ENCODE peak calls at places on chromosomes 16 and 17, in four cellular contexts. One of them, this sample, is unnamed.

GRCh38 chr16:23408242-23409201 is 44.5 kb downstream of the COG7 start:
- DNase-seq in GM12878: no peak
- DNase-seq in H1: no peak
- DNase-seq in IMR-90: peak; percentile 78
- DNase-seq in this sample: no peak

GRCh38 chr16:2472885-2473284 is 1.8 kb downstream of the NTN3 start:
- DNase-seq in H1: no peak
- DNase-seq in IMR-90: no peak
- DNase-seq in GM12878: no peak
- DNase-seq in this sample: no peak

GRCh38 chr16:82133798-82134197 is 36.2 kb downstream of the MPHOSPH6 start:
- DNase-seq in H1: no peak
- DNase-seq in GM12878: no peak
- DNase-seq in IMR-90: no peak
- DNase-seq in this sample: no peak

GRCh38 chr17:1323336-1323735 is 43.9 kb downstream of the TRARG1 start:
- DNase-seq in GM12878: no peak
- DNase-seq in IMR-90: no peak
- DNase-seq in H1: no peak
- DNase-seq in this sample: no peak

GRCh38 chr17:30426292-30426691 is 47.6 kb downstream of the CPD start:
- DNase-seq in H1: no peak
- DNase-seq in GM12878: no peak
- DNase-seq in IMR-90: peak; percentile 7
- DNase-seq in this sample: no peak

GRCh38 chr17:3658784-3659449 is 9.5 kb downstream of the TAX1BP3 start:
- DNase-seq in H1: no peak
- DNase-seq in GM12878: no peak
- DNase-seq in IMR-90: no peak
- DNase-seq in this sample: no peak

GRCh38 chr16:64092284-64092683 is 1029.6 kb downstream of the CDH11 start:
- DNase-seq in GM12878: no peak
- DNase-seq in H1: no peak
- DNase-seq in IMR-90: peak; percentile 65
- DNase-seq in this sample: no peak

GRCh38 chr17:66275651-66276050 is 26.8 kb upstream of the PRKCA start:
- DNase-seq in IMR-90: peak; percentile 97
- DNase-seq in H1: no peak
- DNase-seq in GM12878: no peak
- DNase-seq in this sample: peak; percentile 50

GRCh38 chr16:88516666-88517065 is 53.5 kb upstream of the ZC3H18 start:
- DNase-seq in GM12878: no peak
- DNase-seq in IMR-90: no peak
- DNase-seq in H1: no peak
- DNase-seq in this sample: no peak

GRCh38 chr16:71188956-71189712 is 41.4 kb downstream of the HYDIN start:
- DNase-seq in H1: no peak
- DNase-seq in IMR-90: no peak
- DNase-seq in GM12878: no peak
- DNase-seq in this sample: no peak

GRCh38 chr17:75078097-75079022 is 9.4 kb upstream of the SLC16A5 start:
- DNase-seq in GM12878: peak; percentile 40
- DNase-seq in IMR-90: peak; percentile 78
- DNase-seq in H1: no peak
- DNase-seq in this sample: no peak

GRCh38 chr17:66531826-66532439 is 229.5 kb downstream of the PRKCA start:
- DNase-seq in GM12878: no peak
- DNase-seq in H1: no peak
- DNase-seq in IMR-90: peak; percentile 51
- DNase-seq in this sample: no peak

GRCh38 chr17:77842148-77842905 is 116.2 kb upstream of the TNRC6C start:
- DNase-seq in IMR-90: peak; percentile 38
- DNase-seq in GM12878: no peak
- DNase-seq in H1: no peak
- DNase-seq in this sample: no peak

GRCh38 chr17:40033339-40033738 is 18.1 kb downstream of the CSF3 start:
- DNase-seq in IMR-90: no peak
- DNase-seq in H1: no peak
- DNase-seq in GM12878: no peak
- DNase-seq in this sample: no peak

GRCh38 chr17:78127240-78127887 is 1.2 kb downstream of the TMC6 start:
- DNase-seq in GM12878: no peak
- DNase-seq in H1: no peak
- DNase-seq in IMR-90: no peak
- DNase-seq in this sample: peak; percentile 76

GRCh38 chr16:82580293-82580900 is 46.4 kb upstream of the CDH13 start:
- DNase-seq in GM12878: no peak
- DNase-seq in IMR-90: no peak
- DNase-seq in H1: no peak
- DNase-seq in this sample: no peak

GRCh38 chr16:85017151-85017550 is 5.8 kb upstream of the ZDHHC7 start:
- DNase-seq in GM12878: peak; percentile 19
- DNase-seq in IMR-90: peak; percentile 39
- DNase-seq in H1: no peak
- DNase-seq in this sample: no peak

GRCh38 chr17:48637323-48638260 is 11.4 kb upstream of the HOXB9 start:
- DNase-seq in GM12878: no peak
- DNase-seq in IMR-90: peak; percentile 85
- DNase-seq in H1: no peak
- DNase-seq in this sample: no peak

GRCh38 chr17:71964559-71964958 is 156.3 kb upstream of the SOX9 start:
- DNase-seq in GM12878: no peak
- DNase-seq in H1: no peak
- DNase-seq in IMR-90: no peak
- DNase-seq in this sample: no peak

GRCh38 chr16:66270333-66270927 is 96.1 kb upstream of the CDH5 start:
- DNase-seq in H1: peak; percentile 51
- DNase-seq in IMR-90: peak; percentile 54
- DNase-seq in GM12878: no peak
- DNase-seq in this sample: peak; percentile 91

GRCh38 chr17:70137451-70138230 is 31.7 kb upstream of the KCNJ2 start:
- DNase-seq in H1: no peak
- DNase-seq in GM12878: peak; percentile 70
- DNase-seq in IMR-90: peak; percentile 95
- DNase-seq in this sample: no peak
- TF ChIP-seq CHD1 in H1: no peak
- TF ChIP-seq CHD1 in GM12878: no peak
- TF ChIP-seq CHD1 in IMR-90: no peak
- TF ChIP-seq CHD1 in this sample: no peak

GRCh38 chr17:59753522-59754467 is 46.3 kb downstream of the VMP1 start:
- DNase-seq in H1: no peak
- DNase-seq in GM12878: peak; percentile 73
- DNase-seq in IMR-90: peak; percentile 93
- DNase-seq in this sample: peak; percentile 57
- TF ChIP-seq CHD1 in H1: no peak
- TF ChIP-seq CHD1 in GM12878: no peak
- TF ChIP-seq CHD1 in IMR-90: peak; percentile 94
- TF ChIP-seq CHD1 in this sample: no peak

DNA sequence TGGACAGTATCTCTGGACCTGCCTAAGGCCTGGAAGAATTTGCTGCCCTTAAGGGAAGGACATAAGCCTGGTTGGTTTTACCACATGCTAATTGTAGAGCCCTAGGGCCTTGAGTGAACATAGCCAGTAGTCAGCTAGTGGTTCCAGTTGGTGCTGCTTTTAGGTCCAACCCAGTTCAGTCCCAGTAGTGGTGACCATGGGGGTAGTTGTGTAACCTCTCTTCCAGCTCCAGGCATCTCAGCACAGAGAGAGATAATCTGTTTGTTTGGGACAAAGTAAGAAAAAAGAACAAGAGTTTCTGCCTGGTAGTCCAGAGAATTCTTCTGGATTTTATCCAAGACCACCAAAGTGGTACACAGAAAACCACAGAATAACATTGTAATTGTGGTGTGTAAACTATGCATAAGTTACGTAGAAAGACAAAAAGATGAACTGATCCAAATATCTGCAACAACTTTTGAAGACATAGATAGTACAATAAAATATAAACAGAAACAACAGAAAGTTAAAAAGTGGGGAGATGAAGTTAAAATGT is 5.2 kb upstream of the CCL13 start:
- DNase-seq in GM12878: no peak
- DNase-seq in H1: no peak
- DNase-seq in IMR-90: no peak
- DNase-seq in this sample: no peak
- TF ChIP-seq CHD1 in GM12878: no peak
- TF ChIP-seq CHD1 in H1: no peak
- TF ChIP-seq CHD1 in IMR-90: no peak
- TF ChIP-seq CHD1 in this sample: no peak

GRCh38 chr17:19238167-19238505 is 970 bp downstream of the EPN2 start:
- DNase-seq in GM12878: no peak
- DNase-seq in H1: no peak
- DNase-seq in IMR-90: no peak
- DNase-seq in this sample: peak; percentile 16
- TF ChIP-seq CHD1 in GM12878: no peak
- TF ChIP-seq CHD1 in H1: no peak
- TF ChIP-seq CHD1 in IMR-90: no peak
- TF ChIP-seq CHD1 in this sample: no peak

GRCh38 chr17:12180644-12181261 is 160.1 kb downstream of the MAP2K4 start:
- DNase-seq in H1: no peak
- DNase-seq in IMR-90: peak; percentile 79
- DNase-seq in GM12878: peak; percentile 0
- DNase-seq in this sample: peak; percentile 23
- TF ChIP-seq CHD1 in H1: no peak
- TF ChIP-seq CHD1 in IMR-90: no peak
- TF ChIP-seq CHD1 in GM12878: no peak
- TF ChIP-seq CHD1 in this sample: no peak

DNA sequence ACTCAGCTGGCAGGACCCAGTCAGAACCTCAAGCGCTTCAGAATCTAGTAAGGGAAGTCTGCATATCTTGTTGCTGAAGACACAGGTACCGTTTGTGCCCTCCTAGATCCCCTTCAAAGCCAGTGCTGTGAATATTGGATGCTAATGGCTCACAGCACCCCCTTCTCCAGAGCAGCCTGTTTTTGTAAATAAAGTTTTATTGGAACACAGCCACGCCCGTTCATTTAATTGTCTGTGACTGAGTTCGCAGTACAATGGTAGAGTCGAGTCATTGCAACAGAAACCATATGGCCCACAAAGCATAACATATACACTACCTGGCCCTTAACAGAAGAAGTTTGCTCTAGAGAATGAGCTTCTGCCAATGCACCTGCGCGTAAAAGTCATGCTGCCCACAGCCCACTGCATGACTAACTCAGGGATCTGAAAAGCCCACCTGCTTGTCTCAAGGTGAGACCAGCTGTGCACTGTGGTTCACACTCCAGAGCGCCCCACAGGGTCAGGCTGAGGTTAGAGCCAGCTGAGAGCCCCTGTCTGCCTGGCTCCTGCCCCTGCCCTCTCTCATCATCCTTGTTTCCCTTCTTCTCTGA is 48.8 kb downstream of the AIPL1 start:
- DNase-seq in IMR-90: no peak
- DNase-seq in H1: no peak
- DNase-seq in GM12878: no peak
- DNase-seq in this sample: no peak
- TF ChIP-seq CHD1 in IMR-90: no peak
- TF ChIP-seq CHD1 in H1: no peak
- TF ChIP-seq CHD1 in GM12878: no peak
- TF ChIP-seq CHD1 in this sample: no peak

DNA sequence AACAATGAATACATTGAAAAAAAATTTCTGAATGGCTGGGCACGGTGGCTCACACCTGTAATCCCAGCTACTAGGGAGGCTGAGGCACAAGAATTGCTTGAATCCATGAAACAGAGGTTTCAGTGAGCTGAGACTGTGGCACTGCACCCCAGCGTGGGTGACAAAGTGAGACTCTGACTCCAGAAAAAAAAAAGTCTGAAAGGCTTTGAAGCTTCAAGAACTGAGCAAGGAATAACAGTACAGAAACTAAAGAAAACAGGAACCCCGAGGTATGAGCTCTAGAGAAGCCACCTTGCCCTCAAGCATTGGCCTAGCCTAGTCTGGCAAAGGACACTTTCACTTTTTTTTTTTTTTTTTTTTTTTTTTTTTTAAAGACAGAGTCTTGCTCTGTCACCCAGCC is 45.0 kb downstream of the TEX2 start:
- DNase-seq in IMR-90: no peak
- DNase-seq in H1: no peak
- DNase-seq in GM12878: peak; percentile 28
- DNase-seq in this sample: no peak
- TF ChIP-seq CHD1 in IMR-90: no peak
- TF ChIP-seq CHD1 in H1: no peak
- TF ChIP-seq CHD1 in GM12878: no peak
- TF ChIP-seq CHD1 in this sample: no peak

GRCh38 chr16:90043526-90043925 is 24.3 kb upstream of the DBNDD1 start:
- DNase-seq in IMR-90: no peak
- DNase-seq in H1: no peak
- DNase-seq in GM12878: no peak
- DNase-seq in this sample: no peak

GRCh38 chr16:90042946-90043514 is 23.8 kb upstream of the DBNDD1 start:
- DNase-seq in IMR-90: no peak
- DNase-seq in H1: no peak
- DNase-seq in GM12878: no peak
- DNase-seq in this sample: no peak

GRCh38 chr16:90037202-90037765 is 18.0 kb upstream of the DBNDD1 start:
- DNase-seq in H1: no peak
- DNase-seq in GM12878: no peak
- DNase-seq in IMR-90: no peak
- DNase-seq in this sample: no peak

GRCh38 chr16:90041896-90042473 is 22.7 kb upstream of the DBNDD1 start:
- DNase-seq in IMR-90: no peak
- DNase-seq in GM12878: no peak
- DNase-seq in H1: no peak
- DNase-seq in this sample: no peak

GRCh38 chr16:90040152-90041023 is 21.1 kb upstream of the DBNDD1 start:
- DNase-seq in H1: no peak
- DNase-seq in IMR-90: no peak
- DNase-seq in GM12878: no peak
- DNase-seq in this sample: no peak
- TF ChIP-seq CHD1 in H1: no peak
- TF ChIP-seq CHD1 in IMR-90: no peak
- TF ChIP-seq CHD1 in GM12878: no peak
- TF ChIP-seq CHD1 in this sample: no peak

DNA sequence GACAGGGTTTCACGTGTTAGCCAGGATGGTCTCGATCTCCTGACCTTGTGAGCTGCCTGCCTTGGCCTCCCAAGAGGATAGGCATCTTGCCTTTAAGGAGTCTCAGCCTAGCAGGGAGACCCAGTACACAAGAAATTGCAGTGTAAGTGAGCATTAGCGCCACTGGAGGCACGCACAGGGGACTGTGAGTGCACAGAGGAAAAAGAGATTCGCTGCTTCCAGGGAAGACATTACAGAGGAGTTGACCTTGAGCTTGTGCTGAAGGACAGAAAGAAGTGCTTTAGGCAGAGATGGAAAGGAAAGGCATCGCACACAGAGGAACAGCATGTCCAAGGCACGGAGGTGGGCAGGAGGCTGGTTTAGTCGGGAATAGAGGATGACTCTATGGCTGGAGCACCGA is 4.8 kb downstream of the CD300LG start:
- DNase-seq in H1: no peak
- DNase-seq in IMR-90: no peak
- DNase-seq in GM12878: no peak
- DNase-seq in this sample: no peak
- TF ChIP-seq CHD1 in H1: no peak
- TF ChIP-seq CHD1 in IMR-90: no peak
- TF ChIP-seq CHD1 in GM12878: no peak
- TF ChIP-seq CHD1 in this sample: no peak